ENCODE peak calls at places on chromosomes 13 and 19, in ten cellular contexts. G is stimulated activated CD8-positive, alpha-beta memory T cell treated with anti-CD3 and anti-CD28 coated beads, Interleukin-4, amount 100 ng/mL, for 1 hour; X is AG08396; C is pulmonary artery endothelial cell; Z is AG09319; U is left ventricle myocardium superior; E is stomach; I is Calu3; D is left lung; Y is GM23248. H is an unnamed sample.

GRCh38 chr19:14114439-14114838 is 3.1 kb downstream of the PRKACA start:
- DNase-seq in C (no peak), U (no peak), G (no peak), Y (no peak), Z (no peak), X (no peak), E (no peak), I (no peak), D (no peak), H (no peak)

GRCh38 chr19:53872762-53873161 is 5.1 kb downstream of the MYADM start:
- DNase-seq in C (no peak), D (no peak), G (no peak), I (no peak), X (peak), E (no peak), Z (no peak), U (no peak), Y (no peak), H (no peak)

GRCh38 chr19:36707134-36707533 is 19.7 kb downstream of the ZNF567 start:
- DNase-seq in Z (no peak), Y (peak), D (no peak), X (no peak), E (no peak), I (no peak), U (no peak), G (no peak), C (no peak), H (peak)

GRCh38 chr19:38690832-38691231 is 43.4 kb downstream of the ACTN4 start:
- DNase-seq in G (no peak), Z (no peak), D (no peak), U (no peak), Y (no peak), X (no peak), E (no peak), I (no peak), C (no peak), H (no peak)

GRCh38 chr13:114202581-114202980 is 23.5 kb downstream of the CFAP97D2 start:
- DNase-seq in X (no peak), D (no peak), Y (no peak), G (no peak), C (no peak), E (no peak), Z (no peak), U (no peak), I (no peak), H (no peak)

GRCh38 chr19:35513975-35514809 is 743 bp upstream of the DMKN start:
- DNase-seq in G (no peak), E (no peak), U (no peak), Y (peak), D (no peak), Z (no peak), C (no peak), I (peak), X (no peak), H (no peak)

GRCh38 chr19:42693760-42694350 is 46.4 kb downstream of the PSG3 start:
- DNase-seq in Y (peak), C (no peak), E (no peak), D (no peak), G (no peak), Z (peak), X (peak), U (no peak), I (peak), H (peak)

GRCh38 chr13:94411747-94412146 is 67.7 kb downstream of the DCT start:
- DNase-seq in I (no peak), C (no peak), X (no peak), D (no peak), Z (no peak), U (no peak), Y (peak), G (no peak), E (no peak), H (no peak)

GRCh38 chr13:31046711-31047279 is 114.3 kb downstream of the TEX26 start:
- DNase-seq in X (peak), Z (no peak), C (no peak), I (no peak), E (no peak), G (no peak), D (no peak), U (peak), Y (peak), H (peak)

GRCh38 chr13:98965325-98965724 is 12.5 kb downstream of the DOCK9 start:
- DNase-seq in E (no peak), D (no peak), Z (no peak), Y (no peak), U (no peak), C (no peak), X (no peak), G (no peak), I (no peak), H (no peak)

GRCh38 chr13:31038834-31039552 is 106.5 kb downstream of the TEX26 start:
- DNase-seq in X (no peak), D (no peak), G (no peak), U (no peak), E (no peak), Y (peak), Z (no peak), C (no peak), I (no peak), H (peak)

GRCh38 chr13:25494708-25495411 is 123.1 kb downstream of the ATP8A2 start:
- DNase-seq in E (no peak), G (no peak), U (no peak), C (no peak), I (no peak), D (no peak), Z (no peak), Y (no peak), X (no peak), H (no peak)

GRCh38 chr19:58166708-58167280 is 16.1 kb upstream of the ZNF274 start:
- DNase-seq in Y (peak), U (no peak), E (no peak), I (no peak), Z (no peak), X (no peak), C (no peak), D (no peak), G (no peak), H (no peak)

GRCh38 chr13:102651892-102652291 is 43.0 kb downstream of the METTL21C start:
- DNase-seq in G (no peak), Y (no peak), E (no peak), I (no peak), D (no peak), X (no peak), C (no peak), U (no peak), Z (no peak), H (peak)

GRCh38 chr13:103386341-103386740 is 320.1 kb upstream of the SLC10A2 start:
- DNase-seq in X (no peak), U (no peak), Z (no peak), Y (peak), D (no peak), I (no peak), C (no peak), G (no peak), E (no peak), H (no peak)

GRCh38 chr19:3555653-3556422 is 1.5 kb downstream of the MFSD12 start:
- DNase-seq in G (no peak), Z (no peak), D (no peak), Y (no peak), U (no peak), X (no peak), I (no peak), C (no peak), E (no peak), H (no peak)

GRCh38 chr13:98478134-98479129 is 98.5 kb downstream of the STK24 start:
- DNase-seq in Y (peak), Z (no peak), X (no peak), I (no peak), G (no peak), D (no peak), C (no peak), E (no peak), U (no peak), H (peak)

GRCh38 chr19:2474232-2475017 is 1.5 kb upstream of the GADD45B start:
- DNase-seq in G (peak), X (peak), D (peak), U (peak), Y (peak), C (no peak), Z (no peak), E (peak), I (peak), H (peak)

GRCh38 chr13:96200810-96201209 is 110.9 kb downstream of the HS6ST3 start:
- DNase-seq in D (no peak), E (no peak), U (no peak), C (no peak), Z (no peak), X (no peak), Y (no peak), I (no peak), G (no peak), H (no peak)

GRCh38 chr19:850221-850978 is 1.7 kb upstream of the ELANE start:
- DNase-seq in X (peak), G (no peak), E (peak), Y (peak), I (peak), Z (peak), D (peak), U (peak), C (no peak), H (peak)

GRCh38 chr13:24406524-24406923 is 97.1 kb downstream of the C1QTNF9 start:
- DNase-seq in C (no peak), X (no peak), U (no peak), Z (no peak), D (no peak), I (no peak), E (no peak), Y (no peak), G (no peak), H (no peak)

GRCh38 chr19:10104665-10105221 is 1.4 kb upstream of the PPAN start:
- DNase-seq in C (no peak), X (no peak), D (peak), U (no peak), Z (no peak), G (peak), Y (no peak), I (no peak), E (no peak), H (no peak)

GRCh38 chr13:113854238-113855011 is 9.5 kb downstream of the GAS6 start:
- DNase-seq in I (no peak), X (peak), U (peak), Z (no peak), E (no peak), G (no peak), Y (peak), C (no peak), D (peak), H (peak)

GRCh38 chr13:29993196-29993595 is 142.8 kb upstream of the UBL3 start:
- DNase-seq in C (no peak), E (no peak), X (no peak), U (no peak), Z (no peak), Y (peak), D (no peak), I (no peak), G (no peak), H (no peak)